ENCODE peak calls at places on chromosomes 12 and 14, in seven cellular contexts. One of them, this sample, is unnamed.

GRCh38 chr14:83433618-83434017 is 1900.0 kb upstream of the SEL1L start:
- DNase-seq in IMR-90: peak
- DNase-seq in neuronal stem cell: no peak
- DNase-seq in H1: no peak
- DNase-seq in H9: no peak
- DNase-seq in mesenchymal stem cell: no peak
- DNase-seq in trophoblast cell: no peak
- DNase-seq in this sample: no peak

GRCh38 chr14:55019968-55020554 is 6.8 kb downstream of the WDHD1 start:
- DNase-seq in IMR-90: peak
- DNase-seq in neuronal stem cell: no peak
- DNase-seq in H1: no peak
- DNase-seq in H9: no peak
- DNase-seq in mesenchymal stem cell: peak
- DNase-seq in trophoblast cell: no peak
- DNase-seq in this sample: no peak

GRCh38 chr14:30088620-30089019 is 161.0 kb upstream of the PRKD1 start:
- DNase-seq in IMR-90: no peak
- DNase-seq in neuronal stem cell: no peak
- DNase-seq in H1: no peak
- DNase-seq in H9: no peak
- DNase-seq in mesenchymal stem cell: no peak
- DNase-seq in trophoblast cell: no peak
- DNase-seq in this sample: no peak

GRCh38 chr12:80937391-80938238 is at the start of gene LIN7A:
- DNase-seq in IMR-90: peak
- DNase-seq in neuronal stem cell: peak
- DNase-seq in H1: peak
- DNase-seq in H9: peak
- DNase-seq in mesenchymal stem cell: peak
- DNase-seq in trophoblast cell: no peak
- DNase-seq in this sample: peak

GRCh38 chr12:113462117-113462774 is 9.4 kb downstream of the LHX5 start:
- DNase-seq in IMR-90: peak
- DNase-seq in neuronal stem cell: peak
- DNase-seq in H1: no peak
- DNase-seq in H9: peak
- DNase-seq in mesenchymal stem cell: peak
- DNase-seq in trophoblast cell: peak
- DNase-seq in this sample: peak

GRCh38 chr12:24840046-24840800 is 108.7 kb downstream of the BCAT1 start:
- DNase-seq in IMR-90: peak
- DNase-seq in neuronal stem cell: no peak
- DNase-seq in H1: no peak
- DNase-seq in H9: no peak
- DNase-seq in mesenchymal stem cell: peak
- DNase-seq in trophoblast cell: no peak
- DNase-seq in this sample: no peak

GRCh38 chr14:75319021-75319420 is 40.4 kb downstream of the FOS start:
- DNase-seq in IMR-90: no peak
- DNase-seq in neuronal stem cell: no peak
- DNase-seq in H1: no peak
- DNase-seq in H9: no peak
- DNase-seq in mesenchymal stem cell: no peak
- DNase-seq in trophoblast cell: no peak
- DNase-seq in this sample: no peak

GRCh38 chr12:132158677-132159554 is 14.7 kb downstream of the NOC4L start:
- DNase-seq in IMR-90: no peak
- DNase-seq in neuronal stem cell: no peak
- DNase-seq in H1: no peak
- DNase-seq in H9: no peak
- DNase-seq in mesenchymal stem cell: no peak
- DNase-seq in trophoblast cell: no peak
- DNase-seq in this sample: no peak

GRCh38 chr12:116222358-116222757 is 55.1 kb downstream of the MED13L start:
- DNase-seq in IMR-90: peak
- DNase-seq in neuronal stem cell: no peak
- DNase-seq in H1: no peak
- DNase-seq in H9: no peak
- DNase-seq in mesenchymal stem cell: peak
- DNase-seq in trophoblast cell: peak
- DNase-seq in this sample: peak

GRCh38 chr12:9032202-9032964 is 43.0 kb downstream of the KLRG1 start:
- DNase-seq in IMR-90: no peak
- DNase-seq in neuronal stem cell: no peak
- DNase-seq in H1: no peak
- DNase-seq in H9: no peak
- DNase-seq in mesenchymal stem cell: no peak
- DNase-seq in trophoblast cell: peak
- DNase-seq in this sample: no peak

GRCh38 chr14:47674546-47675238 is 713 bp downstream of the MDGA2 start:
- DNase-seq in IMR-90: no peak
- DNase-seq in neuronal stem cell: peak
- DNase-seq in H1: no peak
- DNase-seq in H9: peak
- DNase-seq in mesenchymal stem cell: peak
- DNase-seq in trophoblast cell: no peak
- DNase-seq in this sample: peak

GRCh38 chr14:105153739-105154475 is 14.7 kb downstream of the JAG2 start:
- DNase-seq in IMR-90: no peak
- DNase-seq in neuronal stem cell: no peak
- DNase-seq in H1: no peak
- DNase-seq in H9: no peak
- DNase-seq in mesenchymal stem cell: no peak
- DNase-seq in trophoblast cell: no peak
- DNase-seq in this sample: no peak

GRCh38 chr12:16238661-16239060 is 38.8 kb downstream of the SLC15A5 start:
- DNase-seq in IMR-90: no peak
- DNase-seq in neuronal stem cell: no peak
- DNase-seq in H1: no peak
- DNase-seq in H9: no peak
- DNase-seq in mesenchymal stem cell: no peak
- DNase-seq in trophoblast cell: no peak
- DNase-seq in this sample: no peak

DNA sequence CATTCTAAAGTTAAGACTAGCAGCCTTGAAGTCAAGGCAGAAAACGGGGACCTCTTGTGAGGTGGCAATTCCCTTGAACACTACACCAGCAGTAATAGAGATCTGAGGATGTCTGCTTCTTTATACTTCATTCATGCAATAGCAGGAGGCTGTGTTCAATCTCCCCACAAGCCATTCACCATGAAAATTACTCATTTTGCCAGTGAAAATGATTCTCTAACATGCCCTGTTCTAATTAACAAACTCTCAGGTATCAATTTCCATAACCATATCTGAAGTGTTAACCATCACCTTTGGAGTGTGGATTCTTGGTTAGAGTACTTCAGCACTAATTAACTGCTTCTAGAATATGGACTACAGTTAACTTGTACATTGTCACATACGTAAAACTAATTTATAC is 3.4 kb upstream of the GLIPR1 start:
- DNase-seq in IMR-90: no peak
- DNase-seq in neuronal stem cell: no peak
- DNase-seq in H1: no peak
- DNase-seq in H9: no peak
- DNase-seq in mesenchymal stem cell: no peak
- DNase-seq in trophoblast cell: no peak
- DNase-seq in this sample: no peak
- H4K8ac ChIP-seq in IMR-90: no peak
- H4K8ac ChIP-seq in neuronal stem cell: no peak
- H4K8ac ChIP-seq in H1: no peak
- H4K8ac ChIP-seq in H9: no peak
- H4K8ac ChIP-seq in mesenchymal stem cell: no peak
- H4K8ac ChIP-seq in trophoblast cell: no peak
- H4K8ac ChIP-seq in this sample: no peak

GRCh38 chr12:75658826-75659823 is 147.7 kb upstream of the KRR1 start:
- DNase-seq in IMR-90: peak
- DNase-seq in neuronal stem cell: no peak
- DNase-seq in H1: no peak
- DNase-seq in H9: no peak
- DNase-seq in mesenchymal stem cell: peak
- DNase-seq in trophoblast cell: no peak
- DNase-seq in this sample: no peak
- H3K9ac ChIP-seq in IMR-90: no peak
- H3K9ac ChIP-seq in neuronal stem cell: no peak
- H3K9ac ChIP-seq in H1: no peak
- H3K9ac ChIP-seq in H9: no peak
- H3K9ac ChIP-seq in mesenchymal stem cell: peak
- H3K9ac ChIP-seq in trophoblast cell: no peak
- H3K9ac ChIP-seq in this sample: no peak

GRCh38 chr12:2826036-2826435 is 8.8 kb downstream of the NRIP2 start:
- DNase-seq in IMR-90: no peak
- DNase-seq in neuronal stem cell: no peak
- DNase-seq in H1: no peak
- DNase-seq in H9: no peak
- DNase-seq in mesenchymal stem cell: no peak
- DNase-seq in trophoblast cell: no peak
- DNase-seq in this sample: no peak
- H2BK5ac ChIP-seq in IMR-90: no peak
- H2BK5ac ChIP-seq in neuronal stem cell: no peak
- H2BK5ac ChIP-seq in H1: no peak
- H2BK5ac ChIP-seq in H9: no peak
- H2BK5ac ChIP-seq in mesenchymal stem cell: no peak
- H2BK5ac ChIP-seq in trophoblast cell: no peak
- H2BK5ac ChIP-seq in this sample: no peak

DNA sequence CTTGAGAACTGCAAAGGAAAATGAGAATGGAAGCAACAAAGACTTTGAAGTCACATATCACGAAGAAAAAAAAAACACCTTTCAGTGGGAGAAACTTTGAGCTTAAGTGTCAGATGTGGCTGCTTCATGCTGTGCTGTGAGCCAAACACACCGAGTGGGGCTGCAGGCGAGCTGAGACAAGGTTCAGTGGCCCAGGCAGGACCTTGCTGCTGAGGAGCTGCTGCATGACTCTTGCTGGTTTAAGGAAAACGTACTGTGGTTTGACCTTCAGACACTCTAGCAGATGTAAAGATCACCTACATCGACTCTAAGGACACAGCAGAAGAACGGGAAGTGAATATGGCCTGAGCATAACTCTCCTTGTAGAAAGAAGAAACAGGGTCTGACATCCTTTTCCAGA is 118.1 kb upstream of the OR4E1 start:
- DNase-seq in IMR-90: no peak
- DNase-seq in neuronal stem cell: no peak
- DNase-seq in H1: no peak
- DNase-seq in H9: no peak
- DNase-seq in mesenchymal stem cell: no peak
- DNase-seq in trophoblast cell: no peak
- DNase-seq in this sample: no peak
- H4K8ac ChIP-seq in IMR-90: no peak
- H4K8ac ChIP-seq in neuronal stem cell: no peak
- H4K8ac ChIP-seq in H1: no peak
- H4K8ac ChIP-seq in H9: no peak
- H4K8ac ChIP-seq in mesenchymal stem cell: no peak
- H4K8ac ChIP-seq in trophoblast cell: no peak
- H4K8ac ChIP-seq in this sample: no peak

GRCh38 chr12:93778306-93778705 is 101.1 kb downstream of the CRADD start:
- DNase-seq in IMR-90: peak
- DNase-seq in neuronal stem cell: no peak
- DNase-seq in H1: no peak
- DNase-seq in H9: no peak
- DNase-seq in mesenchymal stem cell: peak
- DNase-seq in trophoblast cell: no peak
- DNase-seq in this sample: no peak
- H3K9ac ChIP-seq in IMR-90: no peak
- H3K9ac ChIP-seq in neuronal stem cell: no peak
- H3K9ac ChIP-seq in H1: no peak
- H3K9ac ChIP-seq in H9: no peak
- H3K9ac ChIP-seq in mesenchymal stem cell: peak
- H3K9ac ChIP-seq in trophoblast cell: no peak
- H3K9ac ChIP-seq in this sample: no peak

DNA sequence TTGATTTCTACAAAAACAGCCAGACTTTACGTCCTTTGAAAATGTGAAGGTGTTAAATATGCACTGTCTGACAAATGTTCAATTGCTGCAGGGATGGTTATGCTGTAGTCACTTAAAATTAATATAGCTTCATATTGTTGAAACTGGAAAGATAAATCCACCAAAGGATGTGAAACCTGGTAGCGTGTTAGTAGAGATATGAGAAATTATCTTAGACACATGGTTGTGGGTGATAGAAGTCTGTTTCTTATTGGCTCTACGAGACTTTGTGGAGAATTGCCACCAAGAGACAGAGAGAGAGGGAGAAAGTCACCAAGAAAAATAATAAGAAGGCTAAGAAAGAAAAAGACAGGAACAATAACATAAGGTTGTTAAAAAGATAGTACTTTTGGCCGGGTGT is 2.6 kb upstream of the CAPRIN2 start:
- DNase-seq in IMR-90: no peak
- DNase-seq in neuronal stem cell: no peak
- DNase-seq in H1: no peak
- DNase-seq in H9: no peak
- DNase-seq in mesenchymal stem cell: no peak
- DNase-seq in trophoblast cell: no peak
- DNase-seq in this sample: no peak
- H2BK5ac ChIP-seq in IMR-90: no peak
- H2BK5ac ChIP-seq in neuronal stem cell: no peak
- H2BK5ac ChIP-seq in H1: no peak
- H2BK5ac ChIP-seq in H9: no peak
- H2BK5ac ChIP-seq in mesenchymal stem cell: no peak
- H2BK5ac ChIP-seq in trophoblast cell: no peak
- H2BK5ac ChIP-seq in this sample: no peak